ENCODE peak calls at places on chromosomes 12 and 14, in eight cellular contexts. B is left ventricle myocardium inferior; G is brain pericyte; U is neuronal stem cell; R is NCI-H748 treated with DMSO at 0.1 percent for 48 hours; Q is lung; N is stimulated activated CD8-positive, alpha-beta memory T cell treated with anti-CD3 and anti-CD28 coated beads, Interleukin-12 subunit alpha, Interleukin-12 subunit beta, amount 100 ng/mL, for 4 hours; J is Caki2. O is an unnamed sample.

GRCh38 chr12:132218915-132219314 is 74.7 kb downstream of the NOC4L start:
- DNase-seq in J (peak; percentile 14), G (no peak), N (no peak), U (peak; percentile 26), Q (no peak), R (peak; percentile 74), B (no peak), O (no peak)

GRCh38 chr12:27112891-27113290 is 30.5 kb upstream of the C12orf71 start:
- DNase-seq in J (no peak), U (no peak), B (no peak), R (no peak), Q (no peak), G (no peak), N (no peak), O (no peak)

GRCh38 chr12:59708484-59708883 is 112.7 kb downstream of the SLC16A7 start:
- DNase-seq in R (no peak), Q (no peak), B (no peak), J (no peak), U (peak; percentile 5), G (no peak), N (no peak), O (no peak)

GRCh38 chr14:79552778-79553177 is 658.5 kb downstream of the DIO2 start:
- DNase-seq in U (no peak), J (no peak), R (no peak), Q (no peak), B (no peak), N (no peak), G (no peak), O (no peak)

GRCh38 chr14:68263563-68264350 is 444.2 kb downstream of the RAD51B start:
- DNase-seq in J (no peak), B (no peak), R (no peak), N (no peak), U (no peak), Q (no peak), G (no peak), O (no peak)

GRCh38 chr12:55718020-55718419 is 2.2 kb upstream of the RDH5 start:
- DNase-seq in B (no peak), R (no peak), U (no peak), Q (no peak), G (no peak), N (no peak), J (no peak), O (no peak)

GRCh38 chr14:103552011-103552797 is 10.3 kb downstream of the BAG5 start:
- DNase-seq in N (no peak), J (peak; percentile 79), B (peak; percentile 66), U (no peak), G (no peak), Q (no peak), R (no peak), O (peak; percentile 51)

GRCh38 chr12:131260251-131260905 is 306.7 kb downstream of the ADGRD1 start:
- DNase-seq in B (no peak), R (no peak), G (no peak), J (no peak), N (no peak), Q (no peak), U (no peak), O (no peak)

GRCh38 chr12:21169878-21170472 is 39.0 kb downstream of the SLCO1B1 start:
- DNase-seq in N (no peak), Q (no peak), U (peak; percentile 74), B (no peak), R (peak; percentile 51), G (peak; percentile 16), J (peak; percentile 34), O (peak; percentile 63)

GRCh38 chr14:99427632-99428315 is 52.9 kb downstream of the SETD3 start:
- DNase-seq in G (no peak), B (no peak), J (no peak), R (no peak), N (no peak), Q (no peak), U (no peak), O (peak; percentile 37)

GRCh38 chr12:89497467-89497866 is 27.1 kb downstream of the GALNT4 start:
- DNase-seq in B (no peak), J (no peak), G (no peak), U (no peak), R (peak; percentile 24), N (no peak), Q (peak; percentile 22), O (no peak)

GRCh38 chr12:879641-880040 is 69.9 kb downstream of the RAD52 start:
- DNase-seq in R (no peak), J (no peak), U (no peak), B (no peak), N (no peak), G (peak; percentile 17), Q (no peak), O (no peak)

GRCh38 chr14:93941293-93941910 is 14.3 kb downstream of the FAM181A start:
- DNase-seq in B (no peak), Q (no peak), J (peak; percentile 77), R (peak; percentile 94), G (peak; percentile 96), U (no peak), N (no peak), O (peak; percentile 89)

GRCh38 chr14:54658836-54659235 is 91.9 kb downstream of the SAMD4A start:
- DNase-seq in G (no peak), Q (no peak), J (no peak), U (no peak), B (no peak), N (no peak), R (peak; percentile 36), O (no peak)

GRCh38 chr14:104926619-104927431 is 2.1 kb downstream of the PLD4 start:
- DNase-seq in N (no peak), R (no peak), U (no peak), Q (no peak), B (peak; percentile 9), J (no peak), G (no peak), O (peak; percentile 57)

GRCh38 chr12:6089041-6089823 is 35.2 kb downstream of the VWF start:
- DNase-seq in U (no peak), J (peak; percentile 40), Q (no peak), B (no peak), N (no peak), G (no peak), R (peak; percentile 64), O (no peak)

GRCh38 chr12:14773685-14774073 is 29.6 kb downstream of the WBP11 start:
- DNase-seq in J (no peak), G (no peak), B (no peak), Q (no peak), R (no peak), U (no peak), N (no peak), O (no peak)

GRCh38 chr12:102343361-102344121 is 136.8 kb downstream of the IGF1 start:
- DNase-seq in J (no peak), Q (no peak), U (peak; percentile 8), G (no peak), R (no peak), B (no peak), N (no peak), O (no peak)

GRCh38 chr14:64760916-64761315 is 56.7 kb downstream of the PLEKHG3 start:
- DNase-seq in U (no peak), R (no peak), J (no peak), N (no peak), Q (no peak), B (no peak), G (no peak), O (no peak)

O was measured in pancreas.